ENCODE peak calls at places on chromosomes 1 and 21, in eight cellular contexts. T, A, D, S, W, J, C and F are unnamed samples.

GRCh38 chr1:210532223-210532598 is 203.5 kb downstream of the HHAT start:
- DNase-seq in T (no peak), A (no peak), D (no peak), S (no peak), W (no peak), J (no peak), C (no peak), F (no peak)

GRCh38 chr1:244214009-244214967 is 163.2 kb downstream of the ZBTB18 start:
- DNase-seq in T (peak; percentile 29), A (no peak), D (no peak), S (no peak), W (peak; percentile 98), J (no peak), C (peak; percentile 92), F (no peak)

GRCh38 chr21:45331521-45332257 is 44.0 kb upstream of the POFUT2 start:
- DNase-seq in T (no peak), A (no peak), D (peak; percentile 59), S (no peak), W (no peak), J (no peak), C (no peak), F (no peak)

GRCh38 chr1:54008876-54009275 is 9.1 kb downstream of the LDLRAD1 start:
- DNase-seq in T (no peak), A (no peak), D (no peak), S (no peak), W (no peak), J (peak; percentile 4), C (no peak), F (no peak)

GRCh38 chr1:116488052-116488451 is 82.8 kb downstream of the CD58 start:
- DNase-seq in T (no peak), A (no peak), D (no peak), S (no peak), W (no peak), J (no peak), C (no peak), F (no peak)

GRCh38 chr1:206066479-206067171 is 13.7 kb downstream of the RHEX start:
- DNase-seq in T (no peak), A (no peak), D (peak; percentile 8), S (peak; percentile 35), W (no peak), J (peak; percentile 59), C (no peak), F (peak; percentile 34)

GRCh38 chr1:33985656-33986055 is 121.8 kb downstream of the HMGB4 start:
- DNase-seq in T (no peak), A (peak; percentile 65), D (no peak), S (no peak), W (peak; percentile 3), J (no peak), C (peak; percentile 64), F (no peak)

GRCh38 chr1:31152181-31152768 is 86.8 kb upstream of the PUM1 start:
- DNase-seq in T (no peak), A (no peak), D (no peak), S (no peak), W (peak; percentile 87), J (no peak), C (peak; percentile 71), F (no peak)

GRCh38 chr1:23356451-23356850 is 12.4 kb upstream of the HNRNPR start:
- DNase-seq in T (no peak), A (no peak), D (no peak), S (no peak), W (no peak), J (no peak), C (no peak), F (no peak)

GRCh38 chr1:189313488-189313887 is 1164.2 kb downstream of the BRINP3 start:
- DNase-seq in T (no peak), A (no peak), D (no peak), S (no peak), W (no peak), J (no peak), C (no peak), F (no peak)

GRCh38 chr1:53944469-53945182 is 873 bp downstream of the IFT25 start:
- DNase-seq in T (no peak), A (no peak), D (peak; percentile 10), S (no peak), W (no peak), J (no peak), C (no peak), F (no peak)

GRCh38 chr1:28642056-28642846 is 616 bp downstream of the TAF12 start:
- DNase-seq in T (no peak), A (no peak), D (no peak), S (no peak), W (peak; percentile 6), J (peak; percentile 29), C (no peak), F (peak; percentile 40)

GRCh38 chr1:25634896-25635295 is 18.3 kb downstream of the MAN1C1 start:
- DNase-seq in T (no peak), A (no peak), D (no peak), S (no peak), W (no peak), J (no peak), C (no peak), F (no peak)

GRCh38 chr1:205750683-205751651 is 985 bp upstream of the NUCKS1 start:
- DNase-seq in T (no peak), A (no peak), D (no peak), S (no peak), W (no peak), J (no peak), C (no peak), F (no peak)

GRCh38 chr1:214318356-214318755 is 37.4 kb downstream of the SMYD2 start:
- DNase-seq in T (no peak), A (no peak), D (no peak), S (no peak), W (no peak), J (no peak), C (no peak), F (no peak)

GRCh38 chr1:152111515-152111968 is 3.7 kb downstream of the TCHH start:
- DNase-seq in T (peak; percentile 75), A (no peak), D (peak; percentile 51), S (no peak), W (peak; percentile 34), J (no peak), C (peak; percentile 46), F (peak; percentile 14)

GRCh38 chr1:203395746-203396145 is 44.8 kb upstream of the FMOD start:
- DNase-seq in T (no peak), A (no peak), D (no peak), S (no peak), W (no peak), J (no peak), C (no peak), F (no peak)

GRCh38 chr21:31623664-31624063 is 35.8 kb upstream of the SOD1 start:
- DNase-seq in T (no peak), A (no peak), D (no peak), S (peak; percentile 41), W (no peak), J (peak; percentile 49), C (no peak), F (peak; percentile 43)

GRCh38 chr21:41820384-41821080 is 53.7 kb upstream of the RIPK4 start:
- DNase-seq in T (no peak), A (no peak), D (no peak), S (no peak), W (no peak), J (no peak), C (no peak), F (no peak)

GRCh38 chr1:155909894-155910293 is 1.3 kb downstream of the RIT1 start:
- DNase-seq in T (no peak), A (peak; percentile 28), D (no peak), S (no peak), W (peak; percentile 65), J (no peak), C (peak; percentile 55), F (no peak)

GRCh38 chr1:2588661-2589330 is 2.2 kb downstream of the PRXL2B start:
- DNase-seq in T (peak; percentile 10), A (no peak), D (no peak), S (no peak), W (no peak), J (no peak), C (no peak), F (no peak)

GRCh38 chr1:60825593-60825992 is 256.8 kb upstream of the NFIA start:
- DNase-seq in T (no peak), A (no peak), D (peak; percentile 67), S (no peak), W (no peak), J (no peak), C (no peak), F (no peak)
- TF ChIP-seq CTCF in T (no peak), A (no peak), D (peak; percentile 14), S (no peak), W (no peak), J (no peak), C (no peak), F (no peak)

GRCh38 chr1:194117582-194117981 is 931.2 kb upstream of the B3GALT2 start:
- DNase-seq in T (no peak), A (no peak), D (peak; percentile 48), S (no peak), W (no peak), J (no peak), C (no peak), F (no peak)
- TF ChIP-seq CTCF in T (peak; percentile 29), A (no peak), D (peak; percentile 67), S (no peak), W (no peak), J (no peak), C (no peak), F (no peak)

GRCh38 chr1:235253219-235253640 is 74.7 kb downstream of the ARID4B start:
- DNase-seq in T (peak; percentile 72), A (peak; percentile 65), D (peak; percentile 86), S (peak; percentile 34), W (peak; percentile 72), J (no peak), C (peak; percentile 70), F (peak; percentile 21)

GRCh38 chr1:235250430-235250829 is 77.5 kb downstream of the ARID4B start:
- DNase-seq in T (no peak), A (no peak), D (no peak), S (no peak), W (no peak), J (no peak), C (no peak), F (no peak)

GRCh38 chr1:235259133-235259778 is 68.7 kb downstream of the ARID4B start:
- DNase-seq in T (no peak), A (peak; percentile 73), D (no peak), S (no peak), W (no peak), J (no peak), C (no peak), F (no peak)

GRCh38 chr1:235254721-235255120 is 73.3 kb downstream of the ARID4B start:
- DNase-seq in T (no peak), A (no peak), D (no peak), S (no peak), W (no peak), J (no peak), C (no peak), F (no peak)
- TF ChIP-seq CTCF in T (no peak), A (no peak), D (no peak), S (no peak), W (no peak), J (no peak), C (no peak), F (no peak)

DNA sequence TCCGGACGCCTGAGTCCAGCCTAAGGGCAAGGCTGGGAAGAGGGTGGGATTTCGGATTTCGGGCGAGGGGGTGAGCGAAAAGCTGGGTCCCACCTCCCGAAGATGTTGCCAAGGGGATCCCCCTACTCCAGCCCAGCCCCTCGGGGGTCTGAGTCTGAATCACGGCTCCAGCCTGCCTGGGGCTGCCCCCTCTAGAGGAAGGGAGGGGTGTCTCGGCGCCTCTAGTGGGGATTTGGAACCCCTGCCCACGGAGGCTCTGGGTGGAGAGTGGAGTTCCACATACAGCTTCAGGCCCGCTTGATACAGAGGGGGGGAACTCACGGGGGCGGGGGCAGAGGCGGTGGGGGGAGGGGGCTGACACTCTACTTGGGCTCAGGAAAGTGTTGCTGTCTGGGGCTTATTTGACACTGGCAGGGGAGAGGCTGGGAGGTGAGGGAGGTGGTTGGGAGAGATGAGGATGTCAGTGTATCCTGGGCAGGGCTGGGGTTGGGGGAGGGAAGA is 686 bp downstream of the KIRREL1 start:
- DNase-seq in T (no peak), A (no peak), D (peak; percentile 71), S (no peak), W (no peak), J (peak; percentile 32), C (no peak), F (no peak)
- TF ChIP-seq CTCF in T (no peak), A (no peak), D (peak; percentile 51), S (no peak), W (peak; percentile 27), J (no peak), C (peak; percentile 27), F (no peak)